ENCODE peak calls at places on chromosomes 4 and X, in eight cellular contexts. S is GM06990; D is cardiac septum; Q is non-pigmented ciliary epithelial cell; T is stimulated activated CD4-positive, alpha-beta T cell treated with anti-CD3 and anti-CD28 coated beads, Interleukin-4, amount 100 ng/mL, for 4 hours; A is NCI-H1436; G is HS-5; W is AG04450. J is an unnamed sample.

GRCh38 chr4:15348695-15349094 is 79.1 kb upstream of the C1QTNF7 start:
- DNase-seq in S (no peak), D (no peak), Q (no peak), T (no peak), A (no peak), G (no peak), W (no peak), J (no peak)

GRCh38 chr4:793109-793861 is 32.6 kb downstream of the CPLX1 start:
- DNase-seq in S (no peak), D (no peak), Q (no peak), T (no peak), A (no peak), G (no peak), W (no peak), J (peak; percentile 77)

GRCh38 chr4:34178476-34178875 is 2065.8 kb downstream of the ARAP2 start:
- DNase-seq in S (no peak), D (no peak), Q (no peak), T (no peak), A (no peak), G (no peak), W (no peak), J (no peak)

GRCh38 chr4:15753786-15754185 is 24.3 kb upstream of the CD38 start:
- DNase-seq in S (no peak), D (peak; percentile 87), Q (no peak), T (no peak), A (no peak), G (no peak), W (no peak), J (no peak)

GRCh38 chr4:14178421-14178820 is 550.9 kb upstream of the BOD1L1 start:
- DNase-seq in S (peak; percentile 41), D (no peak), Q (no peak), T (no peak), A (no peak), G (peak; percentile 34), W (no peak), J (no peak)

GRCh38 chr4:7638984-7639789 is 204.5 kb upstream of the PSAPL1 start:
- DNase-seq in S (no peak), D (no peak), Q (no peak), T (no peak), A (no peak), G (no peak), W (no peak), J (no peak)

GRCh38 chr4:149699642-149700041 is 116.0 kb downstream of the IQCM start:
- DNase-seq in S (no peak), D (no peak), Q (no peak), T (no peak), A (no peak), G (no peak), W (no peak), J (no peak)

GRCh38 chr4:133157460-133158160 is 8.5 kb downstream of the PCDH10 start:
- DNase-seq in S (no peak), D (no peak), Q (no peak), T (no peak), A (no peak), G (no peak), W (no peak), J (no peak)

GRCh38 chr4:61210186-61210939 is 10.2 kb downstream of the ADGRL3 start:
- DNase-seq in S (no peak), D (no peak), Q (no peak), T (no peak), A (no peak), G (no peak), W (no peak), J (peak; percentile 97)

GRCh38 chrX:153463031-153463430 is 7.3 kb downstream of the HAUS7 start:
- DNase-seq in S (no peak), D (no peak), Q (no peak), T (no peak), A (no peak), G (no peak), W (no peak), J (no peak)

GRCh38 chr4:38037627-38038026 is 77.4 kb downstream of the PTTG2 start:
- DNase-seq in S (no peak), D (no peak), Q (no peak), T (no peak), A (no peak), G (no peak), W (no peak), J (no peak)

GRCh38 chrX:46820391-46821100 is 16.3 kb upstream of the RP2 start:
- DNase-seq in S (no peak), D (no peak), Q (no peak), T (no peak), A (no peak), G (no peak), W (no peak), J (peak; percentile 29)

GRCh38 chr4:13580018-13580417 is 35.7 kb upstream of the NKX3-2 start:
- DNase-seq in S (no peak), D (no peak), Q (no peak), T (no peak), A (no peak), G (no peak), W (no peak), J (no peak)

GRCh38 chr4:130849985-130850632 is 1754.2 kb downstream of the C4orf33 start:
- DNase-seq in S (no peak), D (no peak), Q (peak; percentile 0), T (no peak), A (no peak), G (no peak), W (no peak), J (no peak)

GRCh38 chr4:6999172-7000086 is 43.7 kb upstream of the TADA2B start:
- DNase-seq in S (no peak), D (no peak), Q (no peak), T (peak; percentile 34), A (no peak), G (no peak), W (no peak), J (no peak)

GRCh38 chrX:150255441-150256296 is 107.4 kb upstream of the MAMLD1 start:
- DNase-seq in S (no peak), D (no peak), Q (no peak), T (no peak), A (no peak), G (no peak), W (no peak), J (no peak)

GRCh38 chrX:150616179-150616862 is 47.9 kb downstream of the MTM1 start:
- DNase-seq in S (no peak), D (no peak), Q (no peak), T (no peak), A (no peak), G (no peak), W (no peak), J (no peak)

GRCh38 chr4:2940267-2941137 is 22.7 kb downstream of the NOP14 start:
- DNase-seq in S (no peak), D (peak; percentile 59), Q (no peak), T (no peak), A (no peak), G (no peak), W (no peak), J (no peak)

GRCh38 chr4:119559044-119559647 is 69.5 kb downstream of the PDE5A start:
- DNase-seq in S (no peak), D (no peak), Q (peak; percentile 22), T (no peak), A (peak; percentile 25), G (no peak), W (no peak), J (peak; percentile 31)

GRCh38 chr4:154124539-154125255 is 335.8 kb upstream of the SFRP2 start:
- DNase-seq in S (no peak), D (no peak), Q (peak; percentile 76), T (no peak), A (no peak), G (peak; percentile 71), W (no peak), J (no peak)

GRCh38 chr4:147828361-147828760 is 96.5 kb downstream of the ARHGAP10 start:
- DNase-seq in S (no peak), D (no peak), Q (no peak), T (no peak), A (no peak), G (peak; percentile 53), W (no peak), J (no peak)

GRCh38 chr4:145580906-145581305 is 38.3 kb upstream of the MMAA start:
- DNase-seq in S (no peak), D (no peak), Q (no peak), T (no peak), A (no peak), G (no peak), W (no peak), J (no peak)

GRCh38 chrX:37745354-37745753 is 34.5 kb upstream of the CYBB start:
- DNase-seq in S (peak; percentile 17), D (peak; percentile 83), Q (peak; percentile 19), T (peak; percentile 63), A (peak; percentile 0), G (peak; percentile 15), W (peak; percentile 18), J (peak; percentile 34)

GRCh38 chr4:107155366-107155765 is 119.3 kb upstream of the DKK2 start:
- DNase-seq in S (no peak), D (no peak), Q (no peak), T (no peak), A (no peak), G (no peak), W (no peak), J (no peak)

GRCh38 chrX:105701310-105702052 is 120.9 kb upstream of the NRK start:
- DNase-seq in S (no peak), D (no peak), Q (no peak), T (no peak), A (no peak), G (no peak), W (no peak), J (no peak)

GRCh38 chrX:150146271-150146888 is 208.1 kb upstream of the EOLA2 start:
- DNase-seq in S (no peak), D (no peak), Q (no peak), T (peak; percentile 1), A (no peak), G (no peak), W (no peak), J (no peak)

J was measured in NCI-H146.